ENCODE peak calls at places on chromosome 13, in seven cellular contexts. F, Y, I, J, G, Q and D are unnamed samples.

GRCh38 chr13:52921194-52921593 is 72.8 kb upstream of the PCDH8 start:
- DNase-seq in F (no peak), Y (no peak), I (no peak), J (peak; percentile 92), G (no peak), Q (no peak), D (no peak)

GRCh38 chr13:46595136-46595917 is 42.4 kb downstream of the LRCH1 start:
- DNase-seq in F (peak; percentile 49), Y (no peak), I (peak; percentile 49), J (peak; percentile 53), G (no peak), Q (peak; percentile 49), D (no peak)

GRCh38 chr13:71309905-71310304 is 557.1 kb downstream of the DACH1 start:
- DNase-seq in F (no peak), Y (no peak), I (no peak), J (no peak), G (no peak), Q (no peak), D (no peak)

GRCh38 chr13:111248822-111249221 is 71.6 kb upstream of the TEX29 start:
- DNase-seq in F (no peak), Y (no peak), I (no peak), J (no peak), G (no peak), Q (no peak), D (no peak)

GRCh38 chr13:24858953-24859352 is 95.0 kb downstream of the RNF17 start:
- DNase-seq in F (no peak), Y (no peak), I (no peak), J (no peak), G (no peak), Q (no peak), D (no peak)

GRCh38 chr13:31998131-31998530 is 33.4 kb upstream of the FRY start:
- DNase-seq in F (no peak), Y (no peak), I (peak; percentile 18), J (no peak), G (no peak), Q (no peak), D (no peak)

GRCh38 chr13:23656637-23657036 is 86.4 kb downstream of the TNFRSF19 start:
- DNase-seq in F (peak; percentile 48), Y (peak; percentile 77), I (peak; percentile 95), J (peak; percentile 16), G (no peak), Q (peak; percentile 69), D (no peak)

GRCh38 chr13:30569901-30570576 is 47.7 kb upstream of the USPL1 start:
- DNase-seq in F (no peak), Y (no peak), I (peak; percentile 99), J (no peak), G (peak; percentile 66), Q (peak; percentile 99), D (no peak)

GRCh38 chr13:32211788-32212187 is 103.4 kb downstream of the ZAR1L start:
- DNase-seq in F (no peak), Y (no peak), I (peak; percentile 98), J (no peak), G (no peak), Q (peak; percentile 85), D (no peak)

GRCh38 chr13:85562282-85562681 is 236.9 kb downstream of the SLITRK6 start:
- DNase-seq in F (no peak), Y (no peak), I (no peak), J (no peak), G (no peak), Q (no peak), D (no peak)

GRCh38 chr13:44230071-44230470 is 143.6 kb upstream of the SERP2 start:
- DNase-seq in F (no peak), Y (no peak), I (no peak), J (no peak), G (no peak), Q (no peak), D (no peak)

GRCh38 chr13:71879129-71879535 is 12.1 kb upstream of the DACH1 start:
- DNase-seq in F (peak; percentile 75), Y (peak; percentile 33), I (peak; percentile 32), J (peak; percentile 52), G (peak; percentile 8), Q (peak; percentile 11), D (no peak)

GRCh38 chr13:102856603-102857002 is 10.8 kb downstream of the ERCC5 start:
- DNase-seq in F (no peak), Y (no peak), I (peak; percentile 68), J (no peak), G (no peak), Q (peak; percentile 71), D (no peak)

GRCh38 chr13:93226065-93226622 is 463 bp upstream of the GPC6 start:
- DNase-seq in F (no peak), Y (peak; percentile 42), I (no peak), J (no peak), G (no peak), Q (no peak), D (no peak)

GRCh38 chr13:26525528-26525927 is 32.0 kb upstream of the WASF3 start:
- DNase-seq in F (no peak), Y (no peak), I (no peak), J (no peak), G (no peak), Q (no peak), D (no peak)

GRCh38 chr13:40047322-40047771 is 391.9 kb downstream of the COG6 start:
- DNase-seq in F (no peak), Y (no peak), I (no peak), J (no peak), G (no peak), Q (no peak), D (no peak)

GRCh38 chr13:32622827-32623226 is 36.6 kb downstream of the PDS5B start:
- DNase-seq in F (no peak), Y (no peak), I (no peak), J (no peak), G (no peak), Q (no peak), D (no peak)

GRCh38 chr13:110310541-110311491 is 3.7 kb downstream of the COL4A2 start:
- DNase-seq in F (no peak), Y (no peak), I (no peak), J (no peak), G (no peak), Q (no peak), D (no peak)

GRCh38 chr13:44243198-44243852 is 130.3 kb upstream of the SERP2 start:
- DNase-seq in F (peak; percentile 92), Y (peak; percentile 28), I (peak; percentile 96), J (peak; percentile 71), G (peak; percentile 92), Q (peak; percentile 73), D (peak; percentile 88)

GRCh38 chr13:74098077-74098476 is 36.1 kb downstream of the KLF12 start:
- DNase-seq in F (no peak), Y (no peak), I (no peak), J (no peak), G (no peak), Q (no peak), D (no peak)

GRCh38 chr13:25415196-25415595 is 43.4 kb downstream of the ATP8A2 start:
- DNase-seq in F (no peak), Y (no peak), I (no peak), J (no peak), G (no peak), Q (no peak), D (no peak)

GRCh38 chr13:30376426-30377311 is 45.6 kb upstream of the UBE2L5 start:
- DNase-seq in F (no peak), Y (no peak), I (no peak), J (peak; percentile 91), G (no peak), Q (no peak), D (peak; percentile 86)

DNA sequence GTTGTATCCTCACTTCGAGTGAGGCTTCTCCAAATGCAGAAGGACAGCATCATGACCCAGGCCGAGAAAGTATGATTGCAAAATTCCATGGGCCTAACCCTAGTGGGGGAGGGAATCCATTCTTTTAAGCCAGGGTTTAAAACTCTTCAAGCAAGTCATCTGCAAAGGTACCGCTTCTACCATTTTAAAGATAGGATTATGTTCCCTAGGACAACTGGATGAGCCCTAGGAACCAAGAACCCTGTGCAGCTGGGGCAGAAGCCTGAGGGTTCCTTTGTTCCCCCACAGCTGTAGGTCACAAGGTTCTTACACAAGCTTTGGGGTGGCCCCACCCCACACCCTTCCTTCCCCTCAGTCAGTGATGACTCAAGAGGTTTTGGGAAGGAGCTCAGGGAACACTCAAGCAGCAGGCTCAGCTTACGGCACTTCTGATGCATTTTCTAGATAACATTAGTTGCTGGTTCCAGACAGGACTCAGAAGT is 13.5 kb downstream of the ARL11 start:
- DNase-seq in F (no peak), Y (no peak), I (peak; percentile 85), J (no peak), G (no peak), Q (peak; percentile 94), D (no peak)
- H3K4me2 ChIP-seq in F (no peak overlapping the region), Y (no peak overlapping the region), I (peak overlapping the region; percentile 11), J (peak overlapping the region; percentile 82), G (no peak overlapping the region), Q (peak overlapping the region; percentile 20), D (no peak overlapping the region)

DNA sequence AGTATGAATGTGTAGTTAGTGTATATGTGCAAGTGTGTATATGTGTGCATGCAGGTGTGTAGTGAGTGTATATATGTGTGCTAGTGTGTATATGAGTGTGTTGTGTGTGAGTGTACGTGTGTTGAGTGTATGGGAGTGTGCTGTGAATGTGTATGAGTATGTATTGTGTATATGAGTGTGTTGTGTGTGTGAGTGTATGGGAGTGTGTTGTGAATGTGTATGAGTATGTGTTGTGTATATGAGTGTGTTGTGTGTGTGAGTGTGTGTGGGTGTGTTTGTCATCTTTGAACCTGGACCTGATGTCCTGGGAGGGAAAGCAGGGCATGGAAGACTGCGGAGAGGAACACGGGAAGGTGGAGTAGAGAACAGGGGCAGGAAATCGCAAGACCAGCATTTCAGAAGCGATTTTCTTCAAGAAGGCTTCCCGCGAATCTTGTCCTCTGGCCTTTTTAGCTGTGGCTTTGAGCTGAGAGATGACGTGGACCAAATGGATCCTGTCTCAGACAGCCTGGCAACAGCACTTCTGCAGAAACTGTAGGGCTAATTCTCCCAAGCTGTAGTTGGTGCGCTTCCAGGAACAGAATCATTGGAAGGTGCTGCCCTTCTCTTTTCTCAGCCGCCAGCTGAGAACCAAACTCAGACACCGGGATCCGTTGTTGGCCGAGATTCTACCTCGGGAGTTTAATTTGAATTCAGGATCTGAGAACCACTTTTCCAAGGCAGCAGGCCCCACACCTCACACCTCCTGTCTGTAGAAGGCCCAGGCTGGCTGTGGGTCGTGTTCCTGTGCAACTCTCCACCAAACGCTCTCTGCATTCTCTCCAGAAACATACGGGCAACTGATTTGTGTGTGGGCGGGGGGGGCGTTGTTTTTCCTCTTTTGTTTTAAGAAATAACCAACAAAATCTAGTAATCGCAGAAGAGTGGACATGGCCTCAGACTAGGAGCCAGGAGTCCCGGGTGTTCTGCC is 94.7 kb upstream of the RAP2A start:
- DNase-seq in F (no peak), Y (no peak), I (peak; percentile 86), J (no peak), G (no peak), Q (peak; percentile 98), D (peak; percentile 8)
- H3K4me2 ChIP-seq in F (no peak overlapping the region), Y (peak overlapping the region; percentile 29), I (peak overlapping the region; percentile 73), J (no peak overlapping the region), G (no peak overlapping the region), Q (peak overlapping the region; percentile 35), D (no peak overlapping the region)

DNA sequence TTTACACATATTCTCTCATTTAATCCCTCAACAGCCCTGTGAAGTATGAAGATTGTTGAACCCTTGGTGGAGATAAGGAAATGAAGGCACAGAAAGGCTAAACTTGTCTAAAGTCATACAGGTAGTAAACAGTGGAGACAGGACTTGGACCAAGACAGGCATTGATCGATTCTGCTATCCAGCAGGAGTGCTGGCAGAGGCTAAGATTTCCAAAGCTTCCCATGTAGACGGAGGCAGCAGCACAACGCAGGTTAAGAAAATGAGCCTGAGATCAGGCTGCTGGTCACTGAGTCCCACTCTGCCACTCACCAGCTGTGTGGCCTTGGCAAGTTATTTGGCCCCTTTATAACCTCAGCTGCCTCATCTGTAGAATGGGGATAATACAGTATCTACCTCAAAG is 85.4 kb upstream of the SLC15A1 start:
- DNase-seq in F (no peak), Y (no peak), I (no peak), J (no peak), G (no peak), Q (no peak), D (no peak)
- H3K4me2 ChIP-seq in F (no peak overlapping the region), Y (no peak overlapping the region), I (no peak overlapping the region), J (no peak overlapping the region), G (no peak overlapping the region), Q (no peak overlapping the region), D (no peak overlapping the region)

GRCh38 chr13:91348906-91349435 is 1.5 kb downstream of the MIR17HG start:
- DNase-seq in F (peak; percentile 89), Y (peak; percentile 92), I (peak; percentile 77), J (peak; percentile 95), G (peak; percentile 74), Q (peak; percentile 89), D (peak; percentile 92)
- H3K4me2 ChIP-seq in F (peak overlapping the region; percentile 98), Y (peak overlapping the region; percentile 80), I (peak overlapping the region; percentile 76), J (peak overlapping the region; percentile 91), G (peak overlapping the region; percentile 76), Q (peak overlapping the region; percentile 99), D (peak overlapping the region; percentile 82)